ENCODE peak calls at places on chromosomes 4 and X, in seven cellular contexts. Z is A549; C is MG63; V is SK-N-SH; Y is breast epithelium; R is psoas muscle; E is CD4-positive, alpha-beta T cell. X is an unnamed sample.

GRCh38 chrX:153706799-153707198 is 17.4 kb downstream of the BCAP31 start:
- DNase-seq in V (no peak), E (no peak), Z (no peak), Y (no peak), R (peak; percentile 64), C (no peak), X (no peak)

GRCh38 chrX:71577682-71578081 is 555 bp upstream of the GCNA start:
- DNase-seq in C (no peak), Z (no peak), V (peak; percentile 37), E (no peak), Y (no peak), R (no peak), X (no peak)

GRCh38 chrX:120751683-120752082 is 121.8 kb upstream of the C1GALT1C1 start:
- DNase-seq in C (no peak), R (no peak), Z (no peak), Y (no peak), E (no peak), V (no peak), X (no peak)

GRCh38 chrX:8003147-8003883 is 76.1 kb upstream of the PNPLA4 start:
- DNase-seq in Y (no peak), V (no peak), Z (no peak), R (no peak), E (no peak), C (no peak), X (no peak)

GRCh38 chr4:8618421-8618820 is 25.9 kb downstream of the CPZ start:
- DNase-seq in Y (no peak), C (no peak), R (peak; percentile 42), E (no peak), V (no peak), Z (no peak), X (no peak)

GRCh38 chrX:110477593-110478228 is 119.1 kb downstream of the RTL9 start:
- DNase-seq in Z (no peak), R (no peak), E (no peak), Y (no peak), V (no peak), C (no peak), X (no peak)

GRCh38 chrX:47595701-47596655 is 13.7 kb downstream of the TIMP1 start:
- DNase-seq in R (no peak), Z (no peak), C (peak; percentile 42), V (no peak), Y (no peak), E (no peak), X (no peak)

GRCh38 chr4:142366821-142367220 is 479.3 kb downstream of the INPP4B start:
- DNase-seq in E (no peak), R (no peak), C (no peak), Y (no peak), V (no peak), Z (no peak), X (no peak)

GRCh38 chr4:100828986-100829685 is 311.3 kb upstream of the EMCN start:
- DNase-seq in C (peak; percentile 11), Y (no peak), V (no peak), E (no peak), R (no peak), Z (peak; percentile 12), X (no peak)

GRCh38 chr4:65623509-65623908 is 46.8 kb downstream of the EPHA5 start:
- DNase-seq in V (no peak), R (no peak), E (no peak), Z (peak; percentile 13), Y (no peak), C (no peak), X (no peak)

GRCh38 chr4:140813804-140814203 is 57.6 kb upstream of the TBC1D9 start:
- DNase-seq in C (no peak), R (no peak), Z (no peak), E (no peak), V (peak; percentile 49), Y (no peak), X (no peak)

GRCh38 chr4:129355529-129355928 is 259.6 kb downstream of the C4orf33 start:
- DNase-seq in V (no peak), Z (no peak), E (no peak), Y (no peak), C (peak; percentile 24), R (no peak), X (no peak)

GRCh38 chr4:69749771-69750170 is 10.6 kb downstream of the SULT1B1 start:
- DNase-seq in Y (no peak), E (no peak), V (no peak), Z (no peak), R (no peak), C (no peak), X (no peak)

GRCh38 chrX:868248-868647 is 237.7 kb downstream of the SHOX start:
- DNase-seq in Z (no peak), Y (no peak), R (no peak), V (no peak), E (no peak), C (no peak), X (no peak)

GRCh38 chrX:865422-865821 is 234.8 kb downstream of the SHOX start:
- DNase-seq in V (no peak), R (no peak), Z (no peak), C (no peak), E (no peak), Y (no peak), X (no peak)

GRCh38 chrX:861335-861890 is 230.8 kb downstream of the SHOX start:
- DNase-seq in E (no peak), R (no peak), Z (no peak), C (no peak), V (no peak), Y (no peak), X (no peak)

GRCh38 chrX:872090-872489 is 241.5 kb downstream of the SHOX start:
- DNase-seq in Y (no peak), V (no peak), R (no peak), C (no peak), Z (no peak), E (no peak), X (no peak)

GRCh38 chrX:866441-866990 is 235.9 kb downstream of the SHOX start:
- DNase-seq in R (no peak), E (no peak), V (no peak), Y (no peak), C (no peak), Z (no peak), X (no peak)
- H3K9me3 ChIP-seq in R (no peaks in the 10 kb centered on the region), E (no peaks in the 10 kb centered on the region), V (no peaks in the 10 kb centered on the region), Y (no peaks in the 10 kb centered on the region), C (no peaks in the 10 kb centered on the region), Z (no peaks in the 10 kb centered on the region), X (peaks cover 3% of the 10 kb centered on the region)

DNA sequence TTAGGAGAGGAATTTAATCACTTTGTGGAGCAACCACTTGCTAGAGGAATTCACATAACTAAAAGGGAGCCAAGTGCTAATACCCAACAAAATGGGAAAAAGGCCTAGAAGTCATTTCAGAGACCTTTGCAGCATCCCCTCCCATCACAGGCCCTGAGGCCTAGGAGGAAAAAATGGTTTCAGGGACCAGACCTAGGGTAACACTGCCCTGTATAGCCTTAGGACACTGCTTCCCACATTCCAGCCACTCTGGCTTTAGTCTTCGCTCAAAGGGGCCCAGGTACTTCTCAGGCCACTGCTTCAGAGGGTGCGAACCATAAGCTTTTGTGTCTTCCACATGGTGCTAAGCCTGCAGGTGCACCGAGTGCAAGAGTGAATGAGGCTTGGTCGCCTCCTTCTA is 19.1 kb downstream of the SPANXN2 start:
- DNase-seq in R (no peak), E (no peak), Z (no peak), C (no peak), Y (no peak), V (no peak), X (no peak)
- H3K9me3 ChIP-seq in R (no peaks in the 10 kb centered on the region), E (no peaks in the 10 kb centered on the region), Z (no peaks in the 10 kb centered on the region), C (no peaks in the 10 kb centered on the region), Y (peaks cover 24% of the 10 kb centered on the region), V (no peaks in the 10 kb centered on the region), X (no peaks in the 10 kb centered on the region)

DNA sequence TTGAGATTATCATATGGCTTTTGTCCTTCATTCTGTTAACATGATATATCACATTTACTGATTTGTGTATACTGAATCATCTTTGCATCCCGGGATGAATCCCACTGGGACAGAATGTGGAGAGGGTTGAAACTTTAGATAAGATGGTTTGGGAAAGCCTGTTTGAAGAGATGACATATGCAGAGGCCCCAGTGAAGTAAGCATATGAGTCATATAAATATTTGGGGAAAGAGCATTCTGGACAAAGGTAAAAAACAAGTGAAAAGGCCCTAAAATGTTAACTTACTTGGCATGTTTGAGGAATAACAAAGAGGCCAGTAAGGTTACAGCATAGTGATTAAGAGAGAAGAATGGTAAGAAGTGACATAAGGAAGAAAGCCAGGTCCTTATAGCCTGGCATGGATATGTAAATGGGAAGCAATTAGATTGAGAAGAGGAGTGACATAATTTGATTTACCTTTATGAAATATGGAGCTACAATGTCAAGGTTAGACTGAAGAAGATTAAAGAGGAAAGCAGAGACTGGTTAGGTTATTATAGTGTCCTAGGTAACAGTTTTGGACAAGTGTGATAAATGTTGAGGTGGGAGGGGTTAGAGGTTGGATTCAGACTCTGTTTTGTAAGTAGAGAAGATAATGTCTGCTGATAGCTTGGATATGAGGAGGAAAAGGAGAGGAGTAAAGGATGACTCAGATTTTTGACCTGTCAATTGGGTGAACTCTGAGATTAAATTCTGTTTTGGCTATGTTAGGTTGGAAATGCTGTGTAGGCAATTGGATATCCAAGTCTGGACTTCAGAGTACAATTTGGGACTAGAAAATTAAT is 54.6 kb upstream of the DRP2 start:
- DNase-seq in R (no peak), C (no peak), Y (no peak), Z (no peak), V (no peak), E (no peak), X (peak; percentile 28)
- H3K9me3 ChIP-seq in R (no peaks in the 10 kb centered on the region), C (no peaks in the 10 kb centered on the region), Y (no peaks in the 10 kb centered on the region), Z (no peaks in the 10 kb centered on the region), V (no peaks in the 10 kb centered on the region), E (no peaks in the 10 kb centered on the region), X (no peaks in the 10 kb centered on the region)

GRCh38 chr4:5280845-5281244 is 229.6 kb downstream of the STK32B start:
- DNase-seq in E (no peak), V (no peak), C (no peak), Y (no peak), R (no peak), Z (no peak), X (no peak)
- H3K9me3 ChIP-seq in E (no peaks in the 10 kb centered on the region), V (no peaks in the 10 kb centered on the region), C (no peaks in the 10 kb centered on the region), Y (no peaks in the 10 kb centered on the region), R (no peaks in the 10 kb centered on the region), Z (no peaks in the 10 kb centered on the region), X (no peaks in the 10 kb centered on the region)

GRCh38 chr4:82260632-82261031 is 113.2 kb downstream of the HNRNPD start:
- DNase-seq in Y (no peak), R (no peak), C (no peak), V (no peak), Z (no peak), E (no peak), X (no peak)
- H3K9me3 ChIP-seq in Y (no peaks in the 10 kb centered on the region), R (no peaks in the 10 kb centered on the region), C (no peaks in the 10 kb centered on the region), V (no peaks in the 10 kb centered on the region), Z (no peaks in the 10 kb centered on the region), E (no peaks in the 10 kb centered on the region), X (no peaks in the 10 kb centered on the region)

X was measured in SJSA1.